ENCODE peak calls at places on chromosomes 7 and 10, in five cellular contexts. W, B, A, S and M are unnamed samples.
A peak's percentile ranks its signal among the peaks of the same experiment; 100 is the strongest.

GRCh38 chr7:115293628-115294236 is 371.8 kb downstream of the MDFIC start:
- ATAC-seq in W (no peak), B (no peak), A (no peak), S (no peak), M (no peak)

GRCh38 chr10:124642076-124642710 is 102.0 kb downstream of the FAM53B start:
- ATAC-seq in W (no peak), B (no peak), A (no peak), S (peak; percentile 2), M (no peak)

GRCh38 chr7:794671-795329 is 37.5 kb upstream of the SUN1 start:
- ATAC-seq in W (no peak), B (no peak), A (no peak), S (no peak), M (no peak)

GRCh38 chr10:90288403-90288933 is 569.4 kb downstream of the HTR7 start:
- ATAC-seq in W (no peak), B (no peak), A (no peak), S (no peak), M (no peak)

GRCh38 chr10:125708971-125709503 is 10.5 kb upstream of the EDRF1 start:
- ATAC-seq in W (no peak), B (no peak), A (no peak), S (no peak), M (no peak)

GRCh38 chr10:74207681-74208080 is 56.7 kb downstream of the ADK start:
- ATAC-seq in W (no peak), B (peak; percentile 13), A (no peak), S (no peak), M (no peak)

GRCh38 chr10:21207852-21208646 is 310.9 kb upstream of the NEBL start:
- ATAC-seq in W (no peak), B (no peak), A (no peak), S (no peak), M (no peak)

GRCh38 chr10:6543431-6544005 is 36.6 kb downstream of the PRKCQ start:
- ATAC-seq in W (peak; percentile 97), B (no peak), A (peak; percentile 76), S (peak; percentile 98), M (no peak)

GRCh38 chr7:155188821-155189599 is 108.7 kb upstream of the INSIG1 start:
- ATAC-seq in W (no peak), B (no peak), A (no peak), S (no peak), M (no peak)

GRCh38 chr10:103512591-103513382 is 19.3 kb downstream of the NEURL1 start:
- ATAC-seq in W (no peak), B (no peak), A (no peak), S (no peak), M (no peak)

GRCh38 chr10:118730699-118731456 is 23.9 kb downstream of the CACUL1 start:
- ATAC-seq in W (no peak), B (peak; percentile 34), A (peak; percentile 18), S (no peak), M (no peak)

GRCh38 chr7:99040104-99040958 is 103.6 kb downstream of the SMURF1 start:
- ATAC-seq in W (peak; percentile 58), B (peak; percentile 69), A (peak; percentile 79), S (peak; percentile 67), M (peak; percentile 84)

GRCh38 chr7:151519765-151520418 is at the start of gene RHEB:
- ATAC-seq in W (peak; percentile 86), B (peak; percentile 87), A (peak; percentile 82), S (peak; percentile 89), M (peak; percentile 93)

GRCh38 chr10:28181478-28182096 is 121.3 kb downstream of the MPP7 start:
- ATAC-seq in W (no peak), B (no peak), A (no peak), S (no peak), M (no peak)

GRCh38 chr10:22597142-22597541 is 117.2 kb downstream of the PIP4K2A start:
- ATAC-seq in W (peak; percentile 20), B (no peak), A (peak; percentile 78), S (peak; percentile 92), M (peak; percentile 51)

GRCh38 chr7:156733638-156734037 is 93.1 kb downstream of the RNF32 start:
- ATAC-seq in W (no peak), B (no peak), A (no peak), S (no peak), M (no peak)

GRCh38 chr7:133576769-133577168 is 323.9 kb downstream of the EXOC4 start:
- ATAC-seq in W (no peak), B (no peak), A (no peak), S (no peak), M (peak; percentile 55)

GRCh38 chr7:42070068-42070467 is 166.9 kb downstream of the GLI3 start:
- ATAC-seq in W (no peak), B (peak; percentile 88), A (no peak), S (no peak), M (no peak)

GRCh38 chr7:2038876-2039728 is 193.6 kb downstream of the MAD1L1 start:
- ATAC-seq in W (peak; percentile 59), B (no peak), A (no peak), S (peak; percentile 62), M (no peak)